ENCODE peak calls at places on chromosomes 13 and 19, in six cellular contexts. Z, R, B, C, G and J are unnamed samples.

GRCh38 chr13:23741879-23742510 is 147.2 kb downstream of the MIPEP start:
- DNase-seq in R (no peak), C (no peak), B (peak), Z (no peak), G (no peak), J (no peak)

GRCh38 chr13:97067342-97067895 is 73.1 kb upstream of the OXGR1 start:
- DNase-seq in B (peak), G (no peak), C (no peak), Z (no peak), R (no peak), J (no peak)

GRCh38 chr19:13018037-13018914 is 23.0 kb downstream of the NFIX start:
- DNase-seq in R (no peak), Z (peak), G (no peak), C (no peak), B (no peak), J (no peak)

GRCh38 chr19:15902254-15902653 is 4.4 kb upstream of the CYP4F2 start:
- DNase-seq in C (no peak), Z (no peak), B (no peak), G (no peak), R (no peak), J (no peak)

GRCh38 chr19:4988770-4989251 is 19.9 kb downstream of the KDM4B start:
- DNase-seq in G (no peak), B (peak), C (peak), Z (peak), R (no peak), J (no peak)

GRCh38 chr13:30915691-30916541 is 9.8 kb downstream of the MEDAG start:
- DNase-seq in G (no peak), B (no peak), C (no peak), R (no peak), Z (no peak), J (no peak)

GRCh38 chr13:100584901-100585300 is 3.7 kb downstream of the GGACT start:
- DNase-seq in B (no peak), G (no peak), Z (no peak), C (no peak), R (no peak), J (no peak)

GRCh38 chr13:107866666-107867623 is 348.4 kb downstream of the LIG4 start:
- DNase-seq in Z (peak), R (no peak), B (peak), G (no peak), C (no peak), J (no peak)

GRCh38 chr13:44064376-44064775 is 184.7 kb downstream of the LACC1 start:
- DNase-seq in Z (no peak), C (no peak), B (no peak), G (no peak), R (no peak), J (no peak)

GRCh38 chr13:39765801-39766463 is 110.5 kb downstream of the COG6 start:
- DNase-seq in Z (peak), R (no peak), B (peak), C (peak), G (peak), J (peak)